ENCODE peak calls at places on chromosomes 3 and 15, in four cellular contexts. U is left colon; Z is stimulated activated CD4-positive, alpha-beta T cell treated with anti-CD3 and anti-CD28 coated beads, Interleukin-1b, Interleukin-23, amount 100 ng/mL, for 1 hour; B is AG08396. F is an unnamed sample.
A peak's percentile ranks its signal among the peaks of the same experiment; 100 is the strongest.

GRCh38 chr3:51311055-51311454 is 74.0 kb upstream of the MANF start:
- DNase-seq in U (no peak), Z (no peak), B (peak; percentile 40), F (no peak)

GRCh38 chr3:38111696-38112377 is 25.1 kb downstream of the ACAA1 start:
- DNase-seq in B (no peak), U (no peak), Z (no peak), F (no peak)

GRCh38 chr3:113270786-113271185 is 59.4 kb downstream of the BOC start:
- DNase-seq in B (no peak), U (no peak), Z (no peak), F (no peak)

GRCh38 chr3:170809975-170810357 is 60.0 kb downstream of the RPL22L1 start:
- DNase-seq in Z (no peak), U (no peak), B (no peak), F (no peak)

GRCh38 chr3:107604057-107604802 is 81.5 kb downstream of the BBX start:
- DNase-seq in B (peak; percentile 16), U (no peak), Z (no peak), F (no peak)

GRCh38 chr15:78434134-78434533 is 3.9 kb upstream of the IREB2 start:
- DNase-seq in B (no peak), Z (no peak), U (peak; percentile 43), F (no peak)

GRCh38 chr3:31571325-31571724 is 38.6 kb downstream of the STT3B start:
- DNase-seq in U (no peak), Z (no peak), B (no peak), F (no peak)

GRCh38 chr15:31255732-31256384 is 70.8 kb upstream of the KLF13 start:
- DNase-seq in Z (no peak), B (no peak), U (peak; percentile 61), F (no peak)

GRCh38 chr3:61530355-61530754 is 31.0 kb upstream of the PTPRG start:
- DNase-seq in U (no peak), B (no peak), Z (no peak), F (no peak)

GRCh38 chr15:74315626-74316025 is 51.8 kb downstream of the CYP11A1 start:
- DNase-seq in U (no peak), Z (no peak), B (no peak), F (no peak)

GRCh38 chr3:4416961-4417360 is 50.1 kb downstream of the SUMF1 start:
- DNase-seq in Z (no peak), U (no peak), B (peak; percentile 62), F (no peak)

GRCh38 chr3:128076783-128077624 is 24.8 kb downstream of the SEC61A1 start:
- DNase-seq in U (no peak), B (no peak), Z (no peak), F (no peak)

F was measured in esophagus squamous epithelium.